ENCODE peak calls at places on chromosomes 5 and 9, in nine cellular contexts. E is AG10803; U is ACHN; N is mucosa of gallbladder; J is activated CD8-positive, alpha-beta T cell treated with anti-CD3 and anti-CD28 coated beads for 36 hours; L is NCI-H1694; W is prostate gland; O is AG04450; Q is cortex of kidney. A is an unnamed sample.

GRCh38 chr5:4576161-4576748 is 563.9 kb upstream of the ADAMTS16 start:
- DNase-seq in E (peak; percentile 57), U (no peak), N (no peak), J (no peak), L (no peak), W (no peak), O (no peak), Q (no peak), A (no peak)

GRCh38 chr5:151671979-151672378 is 14.7 kb downstream of the SPARC start:
- DNase-seq in E (peak; percentile 61), U (no peak), N (peak; percentile 35), J (no peak), L (no peak), W (no peak), O (no peak), Q (no peak), A (no peak)

GRCh38 chr9:128020692-128021091 is 39.9 kb upstream of the EEIG1 start:
- DNase-seq in E (no peak), U (no peak), N (no peak), J (no peak), L (no peak), W (no peak), O (no peak), Q (no peak), A (no peak)

GRCh38 chr5:172200476-172200875 is 6.5 kb downstream of the EFCAB9 start:
- DNase-seq in E (no peak), U (no peak), N (no peak), J (no peak), L (no peak), W (no peak), O (no peak), Q (no peak), A (no peak)

GRCh38 chr5:40716000-40716399 is 36.3 kb downstream of the PTGER4 start:
- DNase-seq in E (no peak), U (peak; percentile 13), N (no peak), J (no peak), L (no peak), W (no peak), O (no peak), Q (no peak), A (no peak)

GRCh38 chr9:125649315-125649714 is 57.7 kb downstream of the MAPKAP1 start:
- DNase-seq in E (peak; percentile 83), U (peak; percentile 69), N (no peak), J (peak; percentile 30), L (no peak), W (no peak), O (no peak), Q (no peak), A (no peak)

GRCh38 chr9:97525451-97525850 is 24.0 kb downstream of the TMOD1 start:
- DNase-seq in E (peak; percentile 9), U (no peak), N (no peak), J (no peak), L (no peak), W (no peak), O (no peak), Q (no peak), A (no peak)

GRCh38 chr5:125530833-125531610 is 784.6 kb upstream of the ZNF608 start:
- DNase-seq in E (no peak), U (no peak), N (no peak), J (no peak), L (peak; percentile 66), W (no peak), O (no peak), Q (no peak), A (peak; percentile 76)

GRCh38 chr5:178471666-178472065 is 118.5 kb downstream of the COL23A1 start:
- DNase-seq in E (no peak), U (no peak), N (no peak), J (no peak), L (no peak), W (no peak), O (no peak), Q (no peak), A (no peak)

GRCh38 chr9:121345070-121345469 is 25.0 kb downstream of the STOM start:
- DNase-seq in E (no peak), U (no peak), N (no peak), J (no peak), L (no peak), W (no peak), O (no peak), Q (no peak), A (no peak)